ENCODE peak calls at places on chromosome 14, in ten cellular contexts. Z is right lobe of liver, E is ovary, R is stomach, O is spleen, N is HepG2, W is IMR-90, S is uterus, Y is HCT116, B is transverse colon. H is an unnamed sample.
A peak's percentile ranks its signal among the peaks of the same experiment; 100 is the strongest.

GRCh38 chr14:81819910-81820309 is 286.3 kb upstream of the SEL1L start:
- DNase-seq in R (no peak), Z (no peak), E (no peak), N (no peak), Y (no peak), W (no peak), S (no peak), B (no peak), O (no peak), H (no peak)

GRCh38 chr14:33165144-33165925 is 226.7 kb downstream of the NPAS3 start:
- DNase-seq in Y (no peak), Z (no peak), W (no peak), R (no peak), E (no peak), O (no peak), B (no peak), N (no peak), S (no peak), H (no peak)

GRCh38 chr14:94125659-94126418 is 3.6 kb downstream of the IFI27L2 start:
- DNase-seq in Y (no peak), W (no peak), B (no peak), E (no peak), S (no peak), N (no peak), R (peak; percentile 15), Z (no peak), O (no peak), H (peak; percentile 24)

GRCh38 chr14:103923863-103924262 is 4.4 kb upstream of the TDRD9 start:
- DNase-seq in O (no peak), S (no peak), B (no peak), Z (no peak), N (no peak), Y (no peak), W (no peak), E (no peak), R (no peak), H (no peak)

GRCh38 chr14:22752422-22752821 is 14.1 kb upstream of the OXA1L start:
- DNase-seq in O (no peak), N (peak; percentile 68), S (no peak), Z (no peak), Y (no peak), B (no peak), W (no peak), E (no peak), R (no peak), H (no peak)

GRCh38 chr14:91241848-91242247 is 2.7 kb downstream of the GPR68 start:
- DNase-seq in S (no peak), N (no peak), W (no peak), E (no peak), Z (no peak), Y (no peak), O (no peak), R (no peak), B (no peak), H (no peak)

GRCh38 chr14:96461950-96462798 is 40.0 kb upstream of the PAPOLA start:
- DNase-seq in N (peak; percentile 90), B (peak; percentile 37), S (no peak), W (no peak), Y (no peak), O (no peak), Z (peak; percentile 57), R (no peak), E (no peak), H (no peak)

GRCh38 chr14:88258026-88258425 is 65.0 kb downstream of the KCNK10 start:
- DNase-seq in B (no peak), R (no peak), Y (no peak), S (no peak), W (no peak), Z (no peak), N (no peak), O (no peak), E (no peak), H (no peak)

GRCh38 chr14:52553002-52553670 is 500 bp downstream of the GPR137C start:
- DNase-seq in Z (peak; percentile 59), O (peak; percentile 93), B (peak; percentile 35), N (no peak), R (peak; percentile 39), W (no peak), E (peak; percentile 61), Y (no peak), S (peak; percentile 17), H (peak; percentile 75)

GRCh38 chr14:92644166-92644565 is 104.3 kb downstream of the LGMN start:
- DNase-seq in Z (no peak), N (no peak), R (no peak), B (no peak), O (peak; percentile 31), Y (peak; percentile 52), E (no peak), W (peak; percentile 85), S (no peak), H (no peak)

GRCh38 chr14:31716208-31716607 is 155.0 kb downstream of the NUBPL start:
- DNase-seq in O (no peak), E (no peak), Z (no peak), S (no peak), R (no peak), N (no peak), W (peak; percentile 10), B (no peak), Y (no peak), H (no peak)

GRCh38 chr14:69779088-69779487 is 12.1 kb downstream of the SRSF5 start:
- DNase-seq in S (no peak), Y (no peak), W (no peak), Z (no peak), E (no peak), B (no peak), O (no peak), N (no peak), R (no peak), H (no peak)

GRCh38 chr14:69775012-69775411 is 8.1 kb downstream of the SRSF5 start:
- DNase-seq in N (no peak), Y (no peak), E (no peak), W (no peak), Z (no peak), S (no peak), B (no peak), R (no peak), O (no peak), H (no peak)

GRCh38 chr14:69773571-69774276 is 6.8 kb downstream of the SRSF5 start:
- DNase-seq in R (no peak), Y (no peak), B (no peak), N (no peak), S (no peak), W (no peak), Z (peak; percentile 26), E (no peak), O (no peak), H (no peak)

GRCh38 chr14:69780092-69780491 is 13.2 kb downstream of the SRSF5 start:
- DNase-seq in W (no peak), O (no peak), Y (no peak), Z (no peak), N (peak; percentile 64), S (no peak), E (no peak), R (no peak), B (no peak), H (no peak)

DNA sequence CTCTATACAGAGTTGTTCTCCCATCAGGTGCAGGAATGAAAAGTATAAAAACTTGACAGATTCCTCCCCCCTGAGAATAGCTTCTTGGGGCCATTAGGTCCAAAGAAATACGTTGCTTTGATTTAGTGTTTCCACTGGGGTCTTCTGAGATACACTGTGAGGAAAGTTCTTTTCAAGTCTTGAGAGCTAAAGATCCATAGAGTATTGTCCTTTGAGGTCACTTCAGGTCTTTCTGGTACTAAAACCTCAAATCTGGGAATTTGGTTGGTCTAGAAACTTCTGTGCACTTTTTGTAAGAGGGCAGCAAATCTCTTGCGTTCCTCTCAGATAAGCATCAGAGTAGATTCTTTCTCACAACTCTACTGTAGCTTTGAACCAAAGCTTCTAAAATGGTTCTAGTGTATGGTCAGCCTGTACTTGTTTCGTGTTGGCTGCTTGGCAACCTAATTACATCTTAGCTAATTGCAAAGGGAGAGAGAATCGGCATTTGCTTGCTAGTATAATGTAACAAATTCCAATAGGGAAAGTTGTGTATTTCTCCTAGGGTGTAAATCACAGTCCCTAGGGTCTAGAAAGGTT is 10.0 kb downstream of the SRSF5 start:
- DNase-seq in B (no peak), R (no peak), Z (no peak), W (no peak), E (no peak), O (no peak), Y (no peak), N (no peak), S (no peak), H (no peak)
- H3K36me3 ChIP-seq in B (no peaks in the 10 kb centered on the region), R (peaks cover 91% of the 10 kb centered on the region), Z (peaks cover 20% of the 10 kb centered on the region), W (peaks cover 47% of the 10 kb centered on the region), E (no peaks in the 10 kb centered on the region), O (peaks cover 75% of the 10 kb centered on the region), Y (peaks cover 49% of the 10 kb centered on the region), N (peaks cover 5% of the 10 kb centered on the region), S (no peaks in the 10 kb centered on the region), H (peaks cover 41% of the 10 kb centered on the region)

DNA sequence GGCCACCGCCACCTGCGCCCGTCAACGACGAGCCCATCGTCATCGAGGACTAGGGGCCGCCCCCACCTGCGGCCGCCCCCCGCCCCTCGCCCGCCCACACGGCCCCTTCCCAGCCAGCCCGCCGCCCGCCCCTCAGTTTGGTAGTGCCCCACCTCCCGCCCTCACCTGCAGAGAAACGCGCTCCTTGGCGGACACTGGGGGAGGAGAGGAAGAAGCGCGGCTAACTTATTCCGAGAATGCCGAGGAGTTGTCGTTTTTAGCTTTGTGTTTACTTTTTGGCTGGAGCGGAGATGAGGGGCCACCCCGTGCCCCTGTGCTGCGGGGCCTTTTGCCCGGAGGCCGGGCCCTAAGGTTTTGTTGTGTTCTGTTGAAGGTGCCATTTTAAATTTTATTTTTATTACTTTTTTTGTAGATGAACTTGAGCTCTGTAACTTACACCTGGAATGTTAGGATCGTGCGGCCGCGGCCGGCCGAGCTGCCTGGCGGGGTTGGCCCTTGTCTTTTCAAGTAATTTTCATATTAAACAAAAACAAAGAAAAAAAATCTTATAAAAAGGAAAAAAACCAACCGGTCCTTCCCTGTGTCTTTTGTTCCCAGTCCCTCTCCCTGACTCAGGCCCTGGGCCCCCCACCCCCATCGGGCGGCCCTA is 4.3 kb upstream of the CRIP2 start:
- DNase-seq in B (no peak), S (no peak), Z (no peak), R (no peak), W (no peak), O (no peak), Y (no peak), N (no peak), E (no peak), H (no peak)
- H3K4me1 ChIP-seq in B (peaks cover 26% of the 10 kb centered on the region), S (no peaks in the 10 kb centered on the region), Z (no peaks in the 10 kb centered on the region), R (peaks cover 85% of the 10 kb centered on the region), W (peaks cover 2% of the 10 kb centered on the region), O (peaks cover 38% of the 10 kb centered on the region), Y (peaks cover 21% of the 10 kb centered on the region), N (peaks cover 14% of the 10 kb centered on the region), E (peaks cover 6% of the 10 kb centered on the region), H (peaks cover 53% of the 10 kb centered on the region)

GRCh38 chr14:34965912-34966311 is 16.9 kb upstream of the SRP54 start:
- DNase-seq in W (no peak), O (no peak), B (no peak), Z (no peak), Y (no peak), R (no peak), S (no peak), N (no peak), E (no peak), H (no peak)
- TF ChIP-seq POLR2A in W (no peak), O (no peak), B (no peak), Z (no peak), Y (no peak), R (no peak), S (no peak), N (no peak), E (no peak), H (no peak)

DNA sequence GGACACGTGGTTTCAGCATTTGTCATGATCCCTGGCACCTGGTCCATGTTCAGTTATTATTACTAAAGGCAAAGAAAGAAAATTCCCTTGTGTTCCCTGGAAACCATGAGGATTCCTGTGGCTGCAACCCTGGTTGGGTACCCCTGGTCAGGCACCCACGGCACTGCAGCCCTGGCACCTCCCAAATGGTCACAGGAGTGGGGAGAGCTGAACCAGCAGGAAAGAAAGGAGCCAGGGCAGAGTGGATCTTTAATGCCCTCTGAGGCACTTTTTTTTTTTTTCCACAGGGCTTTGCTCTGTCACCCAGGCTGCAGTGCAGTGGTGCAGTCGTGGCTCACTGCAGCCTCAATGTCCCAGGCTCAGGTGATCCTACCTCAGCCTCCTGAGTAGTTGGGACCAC is 17.5 kb downstream of the CINP start:
- DNase-seq in N (no peak), B (no peak), W (no peak), R (no peak), Y (no peak), O (no peak), Z (no peak), E (no peak), S (no peak), H (no peak)
- H3K36me3 ChIP-seq in N (peaks cover 14% of the 10 kb centered on the region), B (no peaks in the 10 kb centered on the region), W (peaks cover 52% of the 10 kb centered on the region), R (peaks cover 97% of the 10 kb centered on the region), Y (peaks cover 17% of the 10 kb centered on the region), O (peaks cover 83% of the 10 kb centered on the region), Z (peaks cover 8% of the 10 kb centered on the region), E (no peaks in the 10 kb centered on the region), S (no peaks in the 10 kb centered on the region), H (peaks cover 62% of the 10 kb centered on the region)